ENCODE peak calls at places on chromosomes 3 and 15, in five cellular contexts. L, D, C, X and M are unnamed samples.

GRCh38 chr3:179292440-179292839 is 30.4 kb upstream of the ZNF639 start:
- DNase-seq in L (no peak), C (no peak), X (no peak), D (no peak), M (no peak)

GRCh38 chr3:18012464-18012863 is 270.0 kb upstream of the TBC1D5 start:
- DNase-seq in X (no peak), C (no peak), L (no peak), D (no peak), M (no peak)

GRCh38 chr15:50633653-50634052 is 52.9 kb downstream of the TRPM7 start:
- DNase-seq in L (no peak), X (no peak), C (no peak), D (no peak), M (peak; percentile 59)

GRCh38 chr15:38130200-38130567 is 122.5 kb upstream of the SPRED1 start:
- DNase-seq in D (no peak), L (no peak), X (no peak), C (peak; percentile 30), M (no peak)

GRCh38 chr3:107957506-107957905 is 133.3 kb downstream of the CD47 start:
- DNase-seq in D (no peak), L (no peak), X (no peak), C (no peak), M (no peak)

GRCh38 chr3:69200384-69201068 is 78.1 kb upstream of the LMOD3 start:
- DNase-seq in D (peak; percentile 62), X (no peak), C (no peak), L (no peak), M (peak; percentile 94)

GRCh38 chr3:54600441-54601204 is 327.2 kb downstream of the LRTM1 start:
- DNase-seq in X (peak; percentile 39), D (peak; percentile 21), L (no peak), C (no peak), M (no peak)

GRCh38 chr3:135862361-135862760 is 103.2 kb upstream of the PPP2R3A start:
- DNase-seq in X (no peak), C (no peak), D (no peak), L (no peak), M (no peak)

GRCh38 chr3:6644070-6644929 is 216.6 kb upstream of the GRM7 start:
- DNase-seq in C (peak; percentile 25), X (no peak), L (no peak), D (no peak), M (no peak)

GRCh38 chr3:171695476-171695875 is 114.8 kb downstream of the PLD1 start:
- DNase-seq in D (no peak), L (no peak), C (no peak), X (no peak), M (no peak)

GRCh38 chr3:172323894-172324590 is 124.2 kb downstream of the GHSR start:
- DNase-seq in D (no peak), C (no peak), X (no peak), L (no peak), M (no peak)

GRCh38 chr3:94004301-94004910 is 24.0 kb downstream of the STX19 start:
- DNase-seq in X (no peak), L (peak; percentile 37), D (peak; percentile 61), C (peak; percentile 44), M (peak; percentile 73)

GRCh38 chr15:55016225-55016624 is 180.5 kb downstream of the RSL24D1 start:
- DNase-seq in X (no peak), L (no peak), C (no peak), D (no peak), M (no peak)

GRCh38 chr3:157445897-157446296 is 9.2 kb downstream of the PTX3 start:
- DNase-seq in D (no peak), L (no peak), C (no peak), X (no peak), M (peak; percentile 33)

GRCh38 chr15:52163321-52164190 is 27.6 kb downstream of the GNB5 start:
- DNase-seq in D (peak; percentile 88), L (no peak), C (no peak), X (peak; percentile 79), M (no peak)

GRCh38 chr3:124829175-124829818 is 57.9 kb downstream of the ITGB5 start:
- DNase-seq in D (no peak), L (no peak), X (no peak), C (no peak), M (no peak)

GRCh38 chr3:72614394-72615074 is 233.7 kb downstream of the SHQ1 start:
- DNase-seq in D (no peak), X (no peak), L (no peak), C (no peak), M (no peak)

GRCh38 chr15:74369084-74369745 is 1.8 kb upstream of the CYP11A1 start:
- DNase-seq in L (no peak), C (no peak), X (no peak), D (no peak), M (no peak)

GRCh38 chr15:48823706-48824105 is 12.8 kb upstream of the CEP152 start:
- DNase-seq in D (no peak), L (no peak), X (no peak), C (no peak), M (no peak)

GRCh38 chr3:44132593-44132992 is 109.1 kb upstream of the TOPAZ1 start:
- DNase-seq in C (no peak), D (no peak), X (no peak), L (no peak), M (no peak)

GRCh38 chr3:188706176-188706575 is 465.6 kb upstream of the TPRG1 start:
- DNase-seq in L (no peak), X (no peak), C (no peak), D (no peak), M (no peak)

GRCh38 chr15:94395626-94396025 is 164.3 kb downstream of the MCTP2 start:
- DNase-seq in L (no peak), D (no peak), X (no peak), C (no peak), M (no peak)

GRCh38 chr15:25674948-25675347 is 188.2 kb downstream of the ATP10A start:
- DNase-seq in D (no peak), C (no peak), L (no peak), X (no peak), M (no peak)

GRCh38 chr15:46708226-46708625 is 1009.1 kb upstream of the SEMA6D start:
- DNase-seq in C (no peak), D (no peak), L (no peak), X (no peak), M (no peak)

GRCh38 chr3:113717308-113717707 is 20.9 kb upstream of the USF3 start:
- DNase-seq in L (no peak), D (no peak), C (no peak), X (no peak), M (no peak)

DNA sequence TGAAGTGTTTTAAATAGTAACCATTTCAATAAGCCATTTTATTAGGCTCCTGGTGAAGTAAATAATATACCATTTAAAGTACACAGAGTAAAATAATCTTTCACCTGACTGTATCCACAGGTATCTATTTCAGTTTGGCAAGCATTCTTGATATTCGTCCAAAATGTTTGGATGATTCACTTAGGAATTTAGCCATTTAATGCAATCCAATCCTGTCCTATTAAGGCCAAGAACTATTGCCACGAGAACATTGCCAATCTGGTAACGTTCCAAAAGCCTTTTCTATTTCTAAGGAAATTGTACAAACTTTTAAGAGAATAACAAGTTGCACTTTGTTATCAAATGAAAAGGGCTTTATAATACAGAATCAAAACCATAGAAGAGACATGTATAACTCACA is 209.8 kb upstream of the THRB start:
- DNase-seq in D (no peak), C (no peak), X (no peak), L (no peak), M (no peak)
- TF ChIP-seq POLR2AphosphoS5 in D (no peak), C (no peak), X (no peak), L (no peak), M (no peak)

GRCh38 chr3:22886394-22886793 is 316.7 kb upstream of the UBE2E2 start:
- DNase-seq in D (peak; percentile 6), X (no peak), C (no peak), L (no peak), M (no peak)
- TF ChIP-seq EZH2 in D (no peak), X (no peak), C (no peak), L (no peak), M (no peak)

GRCh38 chr3:50603261-50604109 is 8.1 kb downstream of the CISH start:
- DNase-seq in C (no peak), D (no peak), L (no peak), X (no peak), M (no peak)

GRCh38 chr3:50604110-50604621 is 7.4 kb downstream of the CISH start:
- DNase-seq in D (no peak), L (no peak), C (no peak), X (no peak), M (no peak)

GRCh38 chr3:50605901-50606326 is 5.7 kb downstream of the CISH start:
- DNase-seq in C (no peak), X (no peak), L (no peak), D (no peak), M (no peak)

GRCh38 chr3:50606596-50606995 is 5.0 kb downstream of the CISH start:
- DNase-seq in L (no peak), X (no peak), C (no peak), D (no peak), M (no peak)

DNA sequence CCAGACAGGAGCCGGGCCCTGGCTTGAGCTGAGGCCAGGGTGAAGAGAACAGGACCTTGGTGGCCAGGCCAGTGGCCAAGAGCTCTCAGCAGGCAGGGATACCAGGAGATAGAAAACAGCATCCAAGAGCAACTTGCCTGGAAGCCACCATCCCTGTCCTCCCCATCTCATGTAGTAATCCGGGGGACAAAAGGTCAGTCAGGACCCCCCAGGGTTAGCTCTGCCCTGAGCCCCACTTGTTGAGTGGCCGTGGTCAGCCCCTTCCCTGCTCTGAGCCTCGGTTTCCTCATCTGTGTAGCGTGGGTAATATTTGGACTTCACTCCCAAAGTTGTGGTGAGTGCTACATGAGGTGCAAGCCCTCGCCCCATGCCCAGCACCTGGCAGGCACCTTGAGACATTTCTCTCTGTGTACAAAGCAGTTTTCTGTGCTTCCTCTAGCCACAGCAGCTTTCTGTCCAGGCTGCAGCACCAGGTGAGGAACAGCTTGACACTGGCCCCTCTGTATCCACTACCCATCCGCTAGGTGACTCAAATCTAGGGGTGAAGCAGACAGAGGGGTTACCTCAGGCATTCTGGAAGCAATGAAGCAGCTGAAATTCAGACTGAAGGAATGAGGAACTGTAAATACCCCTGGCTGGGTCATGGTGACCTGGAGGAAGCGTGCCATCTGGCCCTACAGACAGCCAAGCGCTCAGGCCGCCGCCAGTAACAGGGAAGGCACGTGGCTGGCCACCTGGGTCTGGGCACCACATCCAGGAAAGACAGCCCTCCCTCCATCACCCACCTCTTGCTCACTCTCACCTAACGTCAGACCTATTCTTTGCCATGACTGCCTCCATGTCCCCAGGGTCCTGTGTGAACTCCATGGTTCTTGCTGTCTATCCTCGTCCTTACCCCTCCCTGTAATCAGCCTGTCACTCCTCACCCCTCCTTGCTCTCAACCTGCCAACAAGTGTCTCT is 6.7 kb downstream of the CISH start:
- DNase-seq in D (no peak), C (no peak), X (no peak), L (no peak), M (no peak)
- TF ChIP-seq POLR2AphosphoS5 in D (no peak), C (no peak), X (no peak), L (no peak), M (no peak)

GRCh38 chr3:184380627-184381260 is 890 bp downstream of the CHRD start:
- DNase-seq in L (no peak), D (no peak), X (no peak), C (no peak), M (no peak)

GRCh38 chr3:184383033-184383740 is 3.3 kb downstream of the CHRD start:
- DNase-seq in C (no peak), L (no peak), X (no peak), D (no peak), M (no peak)

GRCh38 chr3:184384342-184384741 is 4.5 kb downstream of the CHRD start:
- DNase-seq in C (no peak), L (no peak), X (no peak), D (no peak), M (no peak)

GRCh38 chr3:184381261-184382224 is 1.7 kb downstream of the CHRD start:
- DNase-seq in D (peak; percentile 69), L (no peak), X (no peak), C (no peak), M (no peak)

GRCh38 chr3:184382326-184383032 is 2.6 kb downstream of the CHRD start:
- DNase-seq in L (no peak), X (no peak), C (no peak), D (no peak), M (no peak)
- TF ChIP-seq EZH2 in L (no peak), X (no peak), C (no peak), D (no peak), M (no peak)